ENCODE peak calls at places on chromosomes 11 and 22, in six cellular contexts. One of them, this sample, is unnamed.

GRCh38 chr22:21734540-21735197 is 925 bp downstream of the YPEL1 start:
- DNase-seq in astrocyte of the spinal cord: no peak
- DNase-seq in DND-41: peak; percentile 27
- DNase-seq in CD8-positive, alpha-beta memory T cell: no peak
- DNase-seq in cardiac fibroblast: no peak
- DNase-seq in ascending aorta: no peak
- DNase-seq in this sample: no peak

GRCh38 chr11:109752212-109752825 is 330.3 kb downstream of the C11orf87 start:
- DNase-seq in DND-41: no peak
- DNase-seq in ascending aorta: no peak
- DNase-seq in CD8-positive, alpha-beta memory T cell: no peak
- DNase-seq in astrocyte of the spinal cord: no peak
- DNase-seq in cardiac fibroblast: no peak
- DNase-seq in this sample: no peak

GRCh38 chr11:93063101-93063500 is 93.7 kb downstream of the MTNR1B start:
- DNase-seq in astrocyte of the spinal cord: no peak
- DNase-seq in DND-41: no peak
- DNase-seq in cardiac fibroblast: no peak
- DNase-seq in CD8-positive, alpha-beta memory T cell: no peak
- DNase-seq in ascending aorta: no peak
- DNase-seq in this sample: no peak

GRCh38 chr11:2575611-2576051 is 124.2 kb downstream of the KCNQ1OT1 start:
- DNase-seq in ascending aorta: no peak
- DNase-seq in DND-41: no peak
- DNase-seq in astrocyte of the spinal cord: no peak
- DNase-seq in CD8-positive, alpha-beta memory T cell: no peak
- DNase-seq in cardiac fibroblast: no peak
- DNase-seq in this sample: no peak

GRCh38 chr11:103624708-103625623 is 411.5 kb upstream of the DDI1 start:
- DNase-seq in CD8-positive, alpha-beta memory T cell: no peak
- DNase-seq in ascending aorta: no peak
- DNase-seq in cardiac fibroblast: peak; percentile 94
- DNase-seq in DND-41: no peak
- DNase-seq in astrocyte of the spinal cord: peak; percentile 89
- DNase-seq in this sample: no peak

GRCh38 chr11:47715082-47715669 is at the start of gene AGBL2:
- DNase-seq in CD8-positive, alpha-beta memory T cell: peak; percentile 79
- DNase-seq in DND-41: peak; percentile 93
- DNase-seq in cardiac fibroblast: peak; percentile 65
- DNase-seq in astrocyte of the spinal cord: peak; percentile 53
- DNase-seq in ascending aorta: peak; percentile 23
- DNase-seq in this sample: peak; percentile 75

GRCh38 chr22:47600281-47600680 is 837.8 kb downstream of the TBC1D22A start:
- DNase-seq in astrocyte of the spinal cord: no peak
- DNase-seq in ascending aorta: no peak
- DNase-seq in CD8-positive, alpha-beta memory T cell: no peak
- DNase-seq in cardiac fibroblast: no peak
- DNase-seq in DND-41: no peak
- DNase-seq in this sample: no peak

GRCh38 chr11:22337571-22338464 is at the start of gene SLC17A6:
- DNase-seq in DND-41: peak; percentile 47
- DNase-seq in CD8-positive, alpha-beta memory T cell: no peak
- DNase-seq in ascending aorta: no peak
- DNase-seq in cardiac fibroblast: peak; percentile 24
- DNase-seq in astrocyte of the spinal cord: peak; percentile 22
- DNase-seq in this sample: peak; percentile 34

GRCh38 chr11:35343033-35343598 is 76.2 kb downstream of the SLC1A2 start:
- DNase-seq in cardiac fibroblast: no peak
- DNase-seq in DND-41: no peak
- DNase-seq in CD8-positive, alpha-beta memory T cell: no peak
- DNase-seq in astrocyte of the spinal cord: no peak
- DNase-seq in ascending aorta: no peak
- DNase-seq in this sample: no peak

GRCh38 chr11:129933866-129934265 is 38.5 kb upstream of the NFRKB start:
- DNase-seq in DND-41: no peak
- DNase-seq in CD8-positive, alpha-beta memory T cell: no peak
- DNase-seq in astrocyte of the spinal cord: no peak
- DNase-seq in cardiac fibroblast: no peak
- DNase-seq in ascending aorta: no peak
- DNase-seq in this sample: no peak

GRCh38 chr11:119222308-119222707 is 16.2 kb downstream of the CBL start:
- DNase-seq in DND-41: no peak
- DNase-seq in cardiac fibroblast: peak; percentile 71
- DNase-seq in ascending aorta: no peak
- DNase-seq in astrocyte of the spinal cord: peak; percentile 58
- DNase-seq in CD8-positive, alpha-beta memory T cell: no peak
- DNase-seq in this sample: no peak

DNA sequence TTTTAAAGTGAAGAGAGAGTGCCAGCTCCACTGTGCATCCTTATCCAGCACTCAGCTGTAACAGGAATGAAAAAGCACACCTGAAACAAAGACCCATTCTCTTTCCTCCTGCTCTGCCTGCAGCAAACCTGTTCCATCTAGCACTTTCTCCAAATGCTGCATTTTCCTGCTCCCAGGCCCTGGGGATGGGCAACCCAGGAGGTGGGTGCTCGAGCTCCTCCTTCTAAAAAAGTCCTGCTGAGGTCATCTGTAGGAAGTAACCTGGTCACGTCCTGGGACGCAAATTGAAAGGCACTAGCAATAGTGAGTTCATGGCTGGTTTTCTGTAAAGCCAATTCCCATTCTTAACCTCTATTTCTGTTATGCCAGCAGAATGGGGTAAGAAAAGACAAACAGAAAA is 173.7 kb downstream of the MAML2 start:
- DNase-seq in cardiac fibroblast: no peak
- DNase-seq in DND-41: no peak
- DNase-seq in CD8-positive, alpha-beta memory T cell: no peak
- DNase-seq in ascending aorta: no peak
- DNase-seq in astrocyte of the spinal cord: no peak
- DNase-seq in this sample: no peak
- H3K4me3 ChIP-seq in cardiac fibroblast: no peak overlapping the region
- H3K4me3 ChIP-seq in DND-41: no peak overlapping the region
- H3K4me3 ChIP-seq in CD8-positive, alpha-beta memory T cell: no peak overlapping the region
- H3K4me3 ChIP-seq in ascending aorta: peak overlapping the region; percentile 3
- H3K4me3 ChIP-seq in astrocyte of the spinal cord: no peak overlapping the region
- H3K4me3 ChIP-seq in this sample: no peak overlapping the region

GRCh38 chr11:28671326-28671725 is 563.1 kb downstream of the METTL15 start:
- DNase-seq in astrocyte of the spinal cord: no peak
- DNase-seq in cardiac fibroblast: no peak
- DNase-seq in DND-41: no peak
- DNase-seq in CD8-positive, alpha-beta memory T cell: no peak
- DNase-seq in ascending aorta: no peak
- DNase-seq in this sample: no peak

GRCh38 chr11:28673687-28674431 is 565.7 kb downstream of the METTL15 start:
- DNase-seq in CD8-positive, alpha-beta memory T cell: no peak
- DNase-seq in astrocyte of the spinal cord: no peak
- DNase-seq in ascending aorta: no peak
- DNase-seq in DND-41: no peak
- DNase-seq in cardiac fibroblast: no peak
- DNase-seq in this sample: no peak

GRCh38 chr11:28677719-28678118 is 569.5 kb downstream of the METTL15 start:
- DNase-seq in CD8-positive, alpha-beta memory T cell: no peak
- DNase-seq in ascending aorta: no peak
- DNase-seq in cardiac fibroblast: no peak
- DNase-seq in DND-41: no peak
- DNase-seq in astrocyte of the spinal cord: no peak
- DNase-seq in this sample: no peak

GRCh38 chr11:28674432-28675076 is 566.4 kb downstream of the METTL15 start:
- DNase-seq in ascending aorta: no peak
- DNase-seq in astrocyte of the spinal cord: peak; percentile 26
- DNase-seq in CD8-positive, alpha-beta memory T cell: no peak
- DNase-seq in cardiac fibroblast: peak; percentile 53
- DNase-seq in DND-41: no peak
- DNase-seq in this sample: no peak

DNA sequence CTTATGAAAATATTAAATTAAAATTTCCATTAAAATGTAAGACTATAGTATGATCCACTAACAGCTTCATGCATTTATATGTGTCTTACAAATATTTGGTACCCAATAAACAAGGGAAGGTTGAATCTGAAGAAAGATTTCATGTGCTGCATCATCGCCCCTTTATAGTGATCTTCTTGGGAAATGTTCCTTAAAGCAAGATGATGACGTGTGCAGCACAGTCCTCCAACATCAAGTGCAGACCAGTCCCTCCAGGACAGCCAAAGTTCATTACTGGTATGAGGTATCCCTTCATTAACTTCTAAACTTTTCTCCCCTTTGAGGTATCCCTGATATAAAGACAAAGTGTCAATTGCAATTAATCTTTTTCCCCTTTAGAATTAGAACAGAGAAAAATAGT is 567.0 kb downstream of the METTL15 start:
- DNase-seq in CD8-positive, alpha-beta memory T cell: no peak
- DNase-seq in cardiac fibroblast: no peak
- DNase-seq in astrocyte of the spinal cord: no peak
- DNase-seq in ascending aorta: no peak
- DNase-seq in DND-41: no peak
- DNase-seq in this sample: no peak
- H3K4me3 ChIP-seq in CD8-positive, alpha-beta memory T cell: no peak overlapping the region
- H3K4me3 ChIP-seq in cardiac fibroblast: no peak overlapping the region
- H3K4me3 ChIP-seq in astrocyte of the spinal cord: no peak overlapping the region
- H3K4me3 ChIP-seq in ascending aorta: no peak overlapping the region
- H3K4me3 ChIP-seq in DND-41: no peak overlapping the region
- H3K4me3 ChIP-seq in this sample: no peak overlapping the region

DNA sequence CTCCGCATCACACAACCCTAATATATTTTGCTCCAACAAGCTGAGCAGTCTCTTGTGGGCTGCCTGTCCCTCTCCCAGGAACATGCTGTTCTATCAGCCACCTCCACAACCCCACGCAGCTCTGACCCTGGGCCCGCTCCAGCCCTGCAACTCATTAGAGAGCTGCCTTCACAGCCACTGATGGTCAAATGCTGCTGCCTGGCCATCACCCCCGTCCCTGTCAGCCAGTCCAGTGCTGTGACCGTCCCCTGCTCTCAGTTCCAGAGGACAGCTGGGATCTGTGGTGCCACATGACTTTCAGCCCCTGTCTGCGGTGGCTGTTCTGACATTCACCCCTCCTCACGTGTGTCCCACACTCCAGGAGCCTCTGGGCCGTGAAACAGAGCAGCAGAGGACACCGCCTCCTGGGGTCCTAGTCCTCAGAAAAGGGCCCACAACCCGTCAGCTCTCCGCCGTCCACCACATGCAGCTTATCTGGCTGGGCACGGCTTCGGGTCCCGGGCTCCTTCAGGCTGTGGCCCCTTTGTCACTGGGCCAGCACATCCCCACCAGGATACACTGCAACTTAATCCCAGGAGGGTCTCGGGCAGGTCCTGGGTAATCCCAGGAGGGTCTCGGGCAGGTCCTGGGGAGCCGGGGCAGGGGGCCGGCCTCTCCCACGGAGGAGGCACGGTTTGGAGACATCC is 14.9 kb downstream of the CRELD2 start:
- DNase-seq in DND-41: no peak
- DNase-seq in astrocyte of the spinal cord: no peak
- DNase-seq in CD8-positive, alpha-beta memory T cell: no peak
- DNase-seq in ascending aorta: no peak
- DNase-seq in cardiac fibroblast: no peak
- DNase-seq in this sample: no peak
- H3K4me3 ChIP-seq in DND-41: no peak overlapping the region
- H3K4me3 ChIP-seq in astrocyte of the spinal cord: no peak overlapping the region
- H3K4me3 ChIP-seq in CD8-positive, alpha-beta memory T cell: no peak overlapping the region
- H3K4me3 ChIP-seq in ascending aorta: no peak overlapping the region
- H3K4me3 ChIP-seq in cardiac fibroblast: no peak overlapping the region
- H3K4me3 ChIP-seq in this sample: no peak overlapping the region

GRCh38 chr11:101129203-101129943 is at the start of gene PGR:
- DNase-seq in ascending aorta: peak; percentile 14
- DNase-seq in CD8-positive, alpha-beta memory T cell: no peak
- DNase-seq in DND-41: no peak
- DNase-seq in cardiac fibroblast: no peak
- DNase-seq in astrocyte of the spinal cord: no peak
- DNase-seq in this sample: no peak
- H3K4me3 ChIP-seq in ascending aorta: peak within 1 kb of the TSS; percentile 77
- H3K4me3 ChIP-seq in CD8-positive, alpha-beta memory T cell: no peak within 1 kb of the TSS
- H3K4me3 ChIP-seq in DND-41: no peak within 1 kb of the TSS
- H3K4me3 ChIP-seq in cardiac fibroblast: no peak within 1 kb of the TSS
- H3K4me3 ChIP-seq in astrocyte of the spinal cord: no peak within 1 kb of the TSS
- H3K4me3 ChIP-seq in this sample: no peak within 1 kb of the TSS

GRCh38 chr11:73257342-73258103 is 14.6 kb upstream of the P2RY6 start:
- DNase-seq in ascending aorta: no peak
- DNase-seq in CD8-positive, alpha-beta memory T cell: no peak
- DNase-seq in DND-41: no peak
- DNase-seq in cardiac fibroblast: peak; percentile 94
- DNase-seq in astrocyte of the spinal cord: peak; percentile 94
- DNase-seq in this sample: no peak
- H3K4me3 ChIP-seq in ascending aorta: no peak overlapping the region
- H3K4me3 ChIP-seq in CD8-positive, alpha-beta memory T cell: no peak overlapping the region
- H3K4me3 ChIP-seq in DND-41: no peak overlapping the region
- H3K4me3 ChIP-seq in cardiac fibroblast: no peak overlapping the region
- H3K4me3 ChIP-seq in astrocyte of the spinal cord: no peak overlapping the region
- H3K4me3 ChIP-seq in this sample: no peak overlapping the region

DNA sequence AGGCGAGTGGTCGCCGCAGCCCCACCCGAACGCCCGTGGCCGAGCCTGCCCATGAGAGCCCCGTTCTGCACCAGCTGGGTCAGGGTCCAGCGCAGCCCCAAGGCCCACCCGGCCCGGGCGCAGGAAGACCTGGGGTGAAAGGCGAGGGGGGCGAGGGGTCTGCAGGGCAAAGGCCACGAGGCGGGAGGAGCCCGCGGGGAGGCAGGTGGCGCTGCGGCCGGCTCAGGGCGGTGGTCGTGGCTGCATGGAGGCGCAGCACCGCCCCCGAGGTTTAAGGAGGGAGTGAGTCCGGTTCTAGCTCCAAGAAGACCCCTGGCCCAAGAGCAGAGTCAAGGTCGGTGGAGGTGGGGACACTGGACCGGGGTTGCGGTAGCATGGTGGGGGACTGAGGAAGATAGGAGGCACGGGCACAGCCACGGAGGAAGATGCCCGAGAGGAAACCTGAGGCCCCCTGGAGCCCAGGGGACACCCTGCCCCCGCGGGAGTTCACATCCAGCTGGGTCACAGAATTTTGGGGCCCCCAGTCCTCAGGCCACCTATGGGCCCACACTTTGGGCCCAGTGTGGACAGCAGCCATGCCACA is 498 bp upstream of the HDAC10 start:
- DNase-seq in ascending aorta: no peak
- DNase-seq in astrocyte of the spinal cord: no peak
- DNase-seq in DND-41: no peak
- DNase-seq in cardiac fibroblast: no peak
- DNase-seq in CD8-positive, alpha-beta memory T cell: no peak
- DNase-seq in this sample: no peak
- H3K4me3 ChIP-seq in ascending aorta: peak overlapping the region; percentile 82
- H3K4me3 ChIP-seq in astrocyte of the spinal cord: peak overlapping the region; percentile 10
- H3K4me3 ChIP-seq in DND-41: no peak overlapping the region
- H3K4me3 ChIP-seq in cardiac fibroblast: peak overlapping the region; percentile 76
- H3K4me3 ChIP-seq in CD8-positive, alpha-beta memory T cell: no peak overlapping the region
- H3K4me3 ChIP-seq in this sample: peak overlapping the region; percentile 86

DNA sequence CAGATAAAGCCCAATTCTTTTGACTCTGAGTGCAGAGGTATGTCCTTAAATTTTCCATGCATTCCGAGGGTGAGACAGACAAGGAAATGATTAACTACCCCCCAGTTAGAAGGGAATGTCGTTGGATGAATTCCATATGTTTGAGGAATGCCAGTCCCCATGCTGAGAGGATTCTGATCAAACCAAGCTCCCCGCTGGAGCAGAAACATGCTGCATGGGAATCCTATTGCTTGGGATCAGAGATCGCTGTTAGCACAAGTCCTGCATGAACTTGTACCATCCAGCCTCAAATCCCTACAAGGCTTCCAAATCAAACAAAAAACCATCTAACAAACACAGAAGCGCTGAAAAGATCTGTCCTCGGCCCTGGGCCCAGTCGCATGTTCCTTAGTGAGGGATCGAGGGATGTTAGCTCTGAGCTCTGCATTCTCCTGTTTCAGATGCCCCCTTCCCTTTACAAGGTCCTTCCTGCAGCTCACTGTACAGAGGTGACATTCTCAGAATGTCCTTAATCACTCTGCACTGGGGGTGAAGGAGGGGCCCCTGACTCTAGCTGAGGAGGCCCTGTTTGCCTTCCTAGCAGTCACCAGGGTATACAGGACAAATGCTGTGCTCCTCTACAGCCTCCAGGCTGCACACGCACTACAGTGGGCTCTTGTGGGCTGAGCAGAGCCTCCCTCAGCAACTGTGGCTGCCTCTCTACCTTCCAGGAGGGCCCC is 353.4 kb downstream of the TENM4 start:
- DNase-seq in cardiac fibroblast: peak; percentile 83
- DNase-seq in ascending aorta: no peak
- DNase-seq in astrocyte of the spinal cord: peak; percentile 81
- DNase-seq in CD8-positive, alpha-beta memory T cell: no peak
- DNase-seq in DND-41: no peak
- DNase-seq in this sample: no peak
- H3K4me3 ChIP-seq in cardiac fibroblast: no peak overlapping the region
- H3K4me3 ChIP-seq in ascending aorta: no peak overlapping the region
- H3K4me3 ChIP-seq in astrocyte of the spinal cord: no peak overlapping the region
- H3K4me3 ChIP-seq in CD8-positive, alpha-beta memory T cell: no peak overlapping the region
- H3K4me3 ChIP-seq in DND-41: no peak overlapping the region
- H3K4me3 ChIP-seq in this sample: no peak overlapping the region